ENCODE peak calls at places on chromosome 5, in four cellular contexts. One of them, this sample, is unnamed.

GRCh38 chr5:83172655-83173054 is 95.3 kb downstream of the XRCC4 start:
- DNase-seq in SK-N-SH: no peak
- DNase-seq in K562: no peak
- DNase-seq in HepG2: no peak
- DNase-seq in this sample: no peak

GRCh38 chr5:123964916-123965315 is 452.9 kb downstream of the CSNK1G3 start:
- DNase-seq in SK-N-SH: no peak
- DNase-seq in K562: no peak
- DNase-seq in HepG2: no peak
- DNase-seq in this sample: no peak

GRCh38 chr5:81125959-81126358 is 107.2 kb upstream of the CKMT2 start:
- DNase-seq in SK-N-SH: no peak
- DNase-seq in K562: no peak
- DNase-seq in HepG2: peak; percentile 2
- DNase-seq in this sample: no peak

GRCh38 chr5:146342882-146343865 is 4.5 kb downstream of the POU4F3 start:
- DNase-seq in SK-N-SH: no peak
- DNase-seq in K562: no peak
- DNase-seq in HepG2: no peak
- DNase-seq in this sample: peak; percentile 52

GRCh38 chr5:103690676-103691075 is 128.1 kb upstream of the NUDT12 start:
- DNase-seq in SK-N-SH: no peak
- DNase-seq in K562: no peak
- DNase-seq in HepG2: no peak
- DNase-seq in this sample: no peak

GRCh38 chr5:140189977-140190867 is 15.2 kb downstream of the CYSTM1 start:
- DNase-seq in SK-N-SH: no peak
- DNase-seq in K562: peak; percentile 49
- DNase-seq in HepG2: no peak
- DNase-seq in this sample: no peak

GRCh38 chr5:149039501-149039900 is 23.4 kb downstream of the SH3TC2 start:
- DNase-seq in SK-N-SH: no peak
- DNase-seq in K562: no peak
- DNase-seq in HepG2: no peak
- DNase-seq in this sample: no peak

GRCh38 chr5:161372682-161373344 is 173.7 kb downstream of the GABRB2 start:
- DNase-seq in SK-N-SH: no peak
- DNase-seq in K562: no peak
- DNase-seq in HepG2: no peak
- DNase-seq in this sample: no peak

GRCh38 chr5:139061274-139061673 is 136.9 kb downstream of the SIL1 start:
- DNase-seq in SK-N-SH: no peak
- DNase-seq in K562: no peak
- DNase-seq in HepG2: peak; percentile 10
- DNase-seq in this sample: no peak

GRCh38 chr5:98905857-98906688 is 22.7 kb downstream of the CHD1 start:
- DNase-seq in SK-N-SH: peak; percentile 22
- DNase-seq in K562: peak; percentile 15
- DNase-seq in HepG2: peak; percentile 44
- DNase-seq in this sample: no peak

GRCh38 chr5:74386571-74387334 is 253.8 kb downstream of the ENC1 start:
- DNase-seq in SK-N-SH: no peak
- DNase-seq in K562: no peak
- DNase-seq in HepG2: no peak
- DNase-seq in this sample: no peak

GRCh38 chr5:172007153-172007794 is 836 bp upstream of the FBXW11 start:
- DNase-seq in SK-N-SH: peak; percentile 12
- DNase-seq in K562: no peak
- DNase-seq in HepG2: peak; percentile 7
- DNase-seq in this sample: no peak

GRCh38 chr5:173907686-173908371 is 19.7 kb downstream of the CPEB4 start:
- DNase-seq in SK-N-SH: no peak
- DNase-seq in K562: no peak
- DNase-seq in HepG2: no peak
- DNase-seq in this sample: no peak

GRCh38 chr5:35488786-35489185 is 128.9 kb upstream of the SPEF2 start:
- DNase-seq in SK-N-SH: no peak
- DNase-seq in K562: no peak
- DNase-seq in HepG2: no peak
- DNase-seq in this sample: no peak

GRCh38 chr5:72363146-72363802 is 43.1 kb downstream of the PTCD2 start:
- DNase-seq in SK-N-SH: no peak
- DNase-seq in K562: no peak
- DNase-seq in HepG2: no peak
- DNase-seq in this sample: no peak

GRCh38 chr5:78799254-78800017 is 150.9 kb upstream of the LHFPL2 start:
- DNase-seq in SK-N-SH: no peak
- DNase-seq in K562: no peak
- DNase-seq in HepG2: no peak
- DNase-seq in this sample: no peak

GRCh38 chr5:112270299-112271293 is 148.5 kb downstream of the EPB41L4A start:
- DNase-seq in SK-N-SH: no peak
- DNase-seq in K562: no peak
- DNase-seq in HepG2: no peak
- DNase-seq in this sample: no peak

GRCh38 chr5:99034336-99034735 is 105.5 kb upstream of the CHD1 start:
- DNase-seq in SK-N-SH: no peak
- DNase-seq in K562: peak; percentile 21
- DNase-seq in HepG2: no peak
- DNase-seq in this sample: no peak

GRCh38 chr5:28766565-28767158 is 1728.3 kb upstream of the CDH9 start:
- DNase-seq in SK-N-SH: peak; percentile 1
- DNase-seq in K562: peak; percentile 6
- DNase-seq in HepG2: peak; percentile 18
- DNase-seq in this sample: no peak

GRCh38 chr5:138448481-138449398 is 9.9 kb downstream of the REEP2 start:
- DNase-seq in SK-N-SH: peak; percentile 62
- DNase-seq in K562: no peak
- DNase-seq in HepG2: no peak
- DNase-seq in this sample: peak; percentile 12

GRCh38 chr5:75281716-75282465 is 45.2 kb upstream of the ANKRD31 start:
- DNase-seq in SK-N-SH: no peak
- DNase-seq in K562: no peak
- DNase-seq in HepG2: peak; percentile 49
- DNase-seq in this sample: no peak

DNA sequence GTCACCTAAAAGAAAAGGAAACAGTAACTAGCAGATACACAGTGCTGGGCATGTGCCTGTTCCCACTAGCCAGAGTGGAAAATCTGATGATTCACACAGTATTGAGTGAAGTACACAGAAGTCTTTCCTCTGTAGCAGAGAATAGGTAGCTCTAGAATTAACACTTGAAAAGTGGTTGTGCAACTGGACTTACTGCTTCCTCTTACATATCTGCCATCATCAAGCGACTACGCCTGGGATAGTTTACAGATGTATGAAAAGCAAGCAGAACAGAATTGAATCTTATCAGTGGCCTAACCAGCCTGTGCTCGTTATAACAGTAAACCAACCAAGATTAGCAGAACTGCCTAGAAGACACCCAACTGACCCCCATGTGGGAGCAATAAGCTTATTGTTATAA is 130.6 kb downstream of the DTWD2 start:
- DNase-seq in SK-N-SH: no peak
- DNase-seq in K562: no peak
- DNase-seq in HepG2: no peak
- DNase-seq in this sample: no peak
- TF ChIP-seq FOXJ3 in SK-N-SH: no peak
- TF ChIP-seq FOXJ3 in K562: no peak
- TF ChIP-seq FOXJ3 in HepG2: no peak
- TF ChIP-seq FOXJ3 in this sample: no peak

DNA sequence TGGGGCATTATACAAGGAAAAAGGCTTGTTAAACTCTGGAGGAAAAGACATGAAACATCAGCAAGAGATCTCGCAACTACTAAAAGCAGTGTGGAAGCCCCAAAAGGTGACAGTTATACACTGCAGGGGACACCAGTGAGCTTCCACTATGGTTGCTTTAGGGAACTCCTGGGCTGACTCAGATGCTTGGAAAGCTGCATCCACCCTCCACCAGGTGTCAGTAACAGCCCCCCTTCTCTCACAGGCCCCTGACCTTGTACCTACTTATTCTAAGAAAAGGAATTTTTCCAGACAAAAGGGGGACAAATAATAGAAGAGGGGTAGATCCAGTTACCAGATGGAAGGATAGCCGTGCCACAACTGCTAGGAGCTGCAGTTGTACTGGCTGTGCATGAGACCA is 154.4 kb upstream of the COX7C start:
- DNase-seq in SK-N-SH: peak; percentile 1
- DNase-seq in K562: peak; percentile 15
- DNase-seq in HepG2: peak; percentile 1
- DNase-seq in this sample: peak; percentile 60
- TF ChIP-seq FOXJ3 in SK-N-SH: no peak
- TF ChIP-seq FOXJ3 in K562: no peak
- TF ChIP-seq FOXJ3 in HepG2: no peak
- TF ChIP-seq FOXJ3 in this sample: no peak

DNA sequence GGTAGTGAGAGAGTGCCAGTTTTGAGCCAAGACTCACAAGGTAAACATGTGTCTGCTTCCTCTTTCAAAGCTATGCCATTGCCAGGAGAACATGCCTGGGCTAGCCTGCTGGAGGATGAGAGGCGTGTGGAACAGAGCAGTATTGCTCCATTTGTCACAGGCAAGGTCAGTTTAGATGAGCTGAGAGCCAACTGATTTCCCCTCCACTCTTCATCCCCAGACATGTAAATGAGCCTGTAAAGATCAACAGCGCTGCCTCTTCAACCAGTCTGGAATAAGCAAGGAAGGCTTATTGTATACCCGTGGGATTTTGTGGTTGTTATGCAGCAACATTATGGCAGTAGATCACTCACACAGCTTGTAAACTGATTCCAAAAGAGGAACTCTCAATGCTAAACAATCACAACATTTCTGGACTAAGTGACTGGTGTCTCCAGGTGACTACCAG is 8.2 kb upstream of the GDNF start:
- DNase-seq in SK-N-SH: no peak
- DNase-seq in K562: no peak
- DNase-seq in HepG2: peak; percentile 26
- DNase-seq in this sample: no peak
- TF ChIP-seq FOXJ3 in SK-N-SH: no peak
- TF ChIP-seq FOXJ3 in K562: no peak
- TF ChIP-seq FOXJ3 in HepG2: no peak
- TF ChIP-seq FOXJ3 in this sample: no peak

GRCh38 chr5:110880413-110880812 is 141.6 kb downstream of the SLC25A46 start:
- DNase-seq in SK-N-SH: no peak
- DNase-seq in K562: no peak
- DNase-seq in HepG2: no peak
- DNase-seq in this sample: no peak
- TF ChIP-seq FOXJ3 in SK-N-SH: no peak
- TF ChIP-seq FOXJ3 in K562: no peak
- TF ChIP-seq FOXJ3 in HepG2: no peak
- TF ChIP-seq FOXJ3 in this sample: no peak

DNA sequence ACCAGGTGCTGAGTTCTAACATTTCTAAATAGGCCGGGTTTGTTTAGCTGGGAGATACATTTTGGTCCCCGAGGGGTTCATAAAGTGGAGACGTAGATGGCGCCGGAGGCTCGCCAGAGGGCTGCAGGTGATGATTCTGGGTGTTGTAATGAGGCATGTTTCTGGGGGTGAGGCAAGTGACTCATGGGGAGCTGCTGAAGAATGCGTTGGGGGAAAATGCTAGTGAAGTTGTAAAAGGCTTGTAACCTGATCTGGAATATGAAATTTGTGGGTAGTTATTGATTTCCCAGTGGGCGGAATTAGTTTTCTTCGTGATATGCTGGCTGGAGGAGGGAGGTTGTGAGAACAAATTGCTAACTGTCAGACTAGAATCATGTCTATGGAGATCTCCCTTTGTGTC is 158.2 kb downstream of the DOCK2 start:
- DNase-seq in SK-N-SH: no peak
- DNase-seq in K562: peak; percentile 20
- DNase-seq in HepG2: no peak
- DNase-seq in this sample: no peak
- TF ChIP-seq FOXJ3 in SK-N-SH: no peak
- TF ChIP-seq FOXJ3 in K562: no peak
- TF ChIP-seq FOXJ3 in HepG2: no peak
- TF ChIP-seq FOXJ3 in this sample: no peak

GRCh38 chr5:107430077-107430625 is 240.6 kb downstream of the EFNA5 start:
- DNase-seq in SK-N-SH: peak; percentile 34
- DNase-seq in K562: no peak
- DNase-seq in HepG2: no peak
- DNase-seq in this sample: no peak
- TF ChIP-seq FOXJ3 in SK-N-SH: no peak
- TF ChIP-seq FOXJ3 in K562: no peak
- TF ChIP-seq FOXJ3 in HepG2: no peak
- TF ChIP-seq FOXJ3 in this sample: no peak

GRCh38 chr5:178548751-178549150 is 41.4 kb downstream of the COL23A1 start:
- DNase-seq in SK-N-SH: no peak
- DNase-seq in K562: no peak
- DNase-seq in HepG2: no peak
- DNase-seq in this sample: no peak

GRCh38 chr5:178554311-178554710 is 35.9 kb downstream of the COL23A1 start:
- DNase-seq in SK-N-SH: no peak
- DNase-seq in K562: no peak
- DNase-seq in HepG2: no peak
- DNase-seq in this sample: no peak

GRCh38 chr5:178551059-178551458 is 39.1 kb downstream of the COL23A1 start:
- DNase-seq in SK-N-SH: peak; percentile 54
- DNase-seq in K562: peak; percentile 34
- DNase-seq in HepG2: peak; percentile 18
- DNase-seq in this sample: no peak

GRCh38 chr5:178553517-178553916 is 36.7 kb downstream of the COL23A1 start:
- DNase-seq in SK-N-SH: no peak
- DNase-seq in K562: no peak
- DNase-seq in HepG2: no peak
- DNase-seq in this sample: no peak

GRCh38 chr5:178551468-178551867 is 38.7 kb downstream of the COL23A1 start:
- DNase-seq in SK-N-SH: no peak
- DNase-seq in K562: no peak
- DNase-seq in HepG2: no peak
- DNase-seq in this sample: no peak
- TF ChIP-seq FOXJ3 in SK-N-SH: no peak
- TF ChIP-seq FOXJ3 in K562: no peak
- TF ChIP-seq FOXJ3 in HepG2: no peak
- TF ChIP-seq FOXJ3 in this sample: no peak

GRCh38 chr5:178442361-178443256 is 147.6 kb downstream of the COL23A1 start:
- DNase-seq in SK-N-SH: no peak
- DNase-seq in K562: no peak
- DNase-seq in HepG2: no peak
- DNase-seq in this sample: no peak
- TF ChIP-seq FOXJ3 in SK-N-SH: no peak
- TF ChIP-seq FOXJ3 in K562: no peak
- TF ChIP-seq FOXJ3 in HepG2: no peak
- TF ChIP-seq FOXJ3 in this sample: no peak